ENCODE peak calls at places on chromosomes 2 and 18, in eight cellular contexts. Q, Y, U, J, E, H, G and F are unnamed samples. For H3K27me3, the result is how much of the 10 kb centered on the place peaks cover.

GRCh38 chr2:163459986-163460385 is 275.8 kb downstream of the FIGN start:
- ATAC-seq in Q (no peak), Y (no peak), U (no peak), J (no peak), E (no peak), H (no peak), G (no peak), F (no peak)

GRCh38 chr2:197707316-197708213 is 2.4 kb downstream of the MARS2 start:
- ATAC-seq in Q (no peak), Y (no peak), U (no peak), J (no peak), E (peak), H (no peak), G (peak), F (no peak)

GRCh38 chr2:204321910-204322765 is 223.1 kb upstream of the PARD3B start:
- ATAC-seq in Q (no peak), Y (no peak), U (no peak), J (no peak), E (no peak), H (no peak), G (no peak), F (peak)

GRCh38 chr2:215870986-215871385 is 142.4 kb downstream of the MREG start:
- ATAC-seq in Q (peak), Y (peak), U (no peak), J (peak), E (peak), H (no peak), G (peak), F (no peak)

GRCh38 chr2:1488851-1489250 is 75.6 kb downstream of the TPO start:
- ATAC-seq in Q (no peak), Y (no peak), U (no peak), J (no peak), E (no peak), H (peak), G (no peak), F (no peak)

GRCh38 chr2:36704475-36705150 is 8.1 kb downstream of the VIT start:
- ATAC-seq in Q (no peak), Y (no peak), U (no peak), J (no peak), E (no peak), H (peak), G (no peak), F (peak)

GRCh38 chr18:59571953-59572352 is 125.3 kb downstream of the CCBE1 start:
- ATAC-seq in Q (no peak), Y (no peak), U (no peak), J (no peak), E (no peak), H (no peak), G (no peak), F (no peak)

GRCh38 chr2:160752475-160753330 is 259.1 kb upstream of the RBMS1 start:
- ATAC-seq in Q (no peak), Y (peak), U (no peak), J (peak), E (no peak), H (no peak), G (no peak), F (no peak)

GRCh38 chr18:76951600-76952247 is 129.4 kb downstream of the ZNF236 start:
- ATAC-seq in Q (no peak), Y (no peak), U (no peak), J (no peak), E (no peak), H (no peak), G (peak), F (no peak)

GRCh38 chr2:102061286-102061699 is 69.5 kb downstream of the IL1R2 start:
- ATAC-seq in Q (no peak), Y (no peak), U (no peak), J (no peak), E (no peak), H (no peak), G (no peak), F (no peak)

GRCh38 chr2:1210352-1210751 is 202.9 kb upstream of the TPO start:
- ATAC-seq in Q (no peak), Y (no peak), U (no peak), J (no peak), E (no peak), H (no peak), G (no peak), F (no peak)

GRCh38 chr2:68357608-68358337 is 7.3 kb upstream of the PLEK start:
- ATAC-seq in Q (peak), Y (peak), U (peak), J (peak), E (peak), H (peak), G (peak), F (peak)

GRCh38 chr2:122136071-122136470 is 380.6 kb downstream of the TSN start:
- ATAC-seq in Q (peak), Y (peak), U (peak), J (peak), E (peak), H (peak), G (peak), F (no peak)

DNA sequence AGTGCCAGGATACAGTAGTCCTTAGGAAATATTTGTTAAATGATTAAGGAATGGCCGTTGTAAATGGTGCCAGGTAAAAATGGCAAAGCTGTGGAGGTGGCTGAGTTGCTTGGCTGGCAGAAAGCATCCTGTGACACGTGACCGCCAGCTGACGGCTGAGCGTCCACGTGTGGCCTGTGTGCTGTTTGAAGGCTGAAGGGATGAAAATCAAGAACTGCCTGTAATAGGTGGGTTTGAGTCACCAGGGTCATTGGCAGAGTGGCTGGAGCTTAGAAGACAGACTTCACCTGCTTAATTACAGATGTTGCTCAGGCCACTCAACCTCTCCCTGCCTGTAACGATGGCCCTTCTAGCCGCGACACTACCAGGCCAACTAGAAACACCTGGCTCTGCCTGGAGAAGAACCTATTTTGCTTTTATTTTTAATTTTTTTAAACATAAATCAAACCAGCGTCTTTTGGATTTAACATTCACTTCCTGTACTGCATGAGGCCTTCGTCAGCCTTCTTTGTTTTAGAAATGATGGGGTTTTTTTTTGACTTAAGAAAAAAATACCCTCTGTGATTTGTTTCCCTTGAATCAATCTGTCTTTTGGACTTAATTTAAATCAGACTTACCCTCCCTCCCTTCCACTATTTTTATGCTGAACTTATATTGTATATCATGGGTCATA is 206.5 kb downstream of the PRKCE start:
- ATAC-seq in Q (no peak), Y (no peak), U (no peak), J (no peak), E (no peak), H (no peak), G (peak), F (no peak)
- TF ChIP-seq POLR2AphosphoS5 in Q (no peak), Y (no peak), U (no peak), J (no peak), E (no peak), H (no peak), G (no peak), F (no peak)

GRCh38 chr2:26612034-26612433 is 29.1 kb downstream of the CIB4 start:
- ATAC-seq in Q (no peak), Y (no peak), U (no peak), J (no peak), E (no peak), H (no peak), G (no peak), F (no peak)

GRCh38 chr2:26610504-26611335 is 30.4 kb downstream of the CIB4 start:
- ATAC-seq in Q (peak), Y (no peak), U (no peak), J (no peak), E (no peak), H (no peak), G (no peak), F (no peak)

GRCh38 chr2:26614205-26615128 is 26.7 kb downstream of the CIB4 start:
- ATAC-seq in Q (no peak), Y (no peak), U (no peak), J (no peak), E (no peak), H (no peak), G (no peak), F (peak)

GRCh38 chr2:26613241-26614204 is 27.6 kb downstream of the CIB4 start:
- ATAC-seq in Q (no peak), Y (peak), U (peak), J (no peak), E (no peak), H (no peak), G (no peak), F (peak)

DNA sequence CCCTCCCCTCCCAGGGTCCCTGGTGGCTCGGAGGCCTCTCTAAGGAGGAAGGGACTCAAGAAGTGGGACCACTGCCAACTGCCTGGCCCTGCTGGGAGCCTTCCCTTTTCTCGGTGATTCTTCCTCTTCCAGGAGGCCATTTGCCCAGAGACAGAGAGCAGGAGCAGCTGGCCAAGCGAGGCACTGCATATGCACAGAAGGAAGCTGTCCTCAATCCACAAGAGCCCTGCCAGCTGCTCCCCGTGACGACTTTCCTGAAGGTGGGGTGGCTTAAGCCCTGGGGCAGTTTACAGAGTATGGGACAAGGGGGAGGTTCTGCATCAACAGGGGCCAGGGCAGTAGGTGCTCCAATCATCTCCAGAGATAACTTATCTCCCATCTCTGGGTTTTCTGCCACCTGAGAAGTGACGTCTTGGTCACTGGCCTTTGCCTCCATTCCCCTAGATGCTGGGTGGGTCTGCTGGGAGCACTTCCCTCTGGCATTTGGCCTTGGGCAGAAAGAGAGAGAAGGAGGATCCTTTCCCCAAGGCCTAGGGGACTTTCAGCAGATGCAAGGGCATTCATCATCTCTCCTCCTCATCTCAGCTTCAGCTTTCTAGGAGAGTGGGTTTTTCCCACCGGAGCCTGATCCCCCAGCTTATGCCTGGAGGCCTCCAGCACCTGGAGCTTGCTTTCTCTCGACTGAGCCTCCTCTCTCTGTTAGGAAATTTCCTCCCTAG is 28.5 kb downstream of the CIB4 start:
- ATAC-seq in Q (no peak), Y (no peak), U (no peak), J (no peak), E (no peak), H (peak), G (no peak), F (peak)
- H3K27me3 ChIP-seq in Q (under half), Y (under half), U (under half), J (under half), E (under half), H (under half), G (under half), F (under half)

DNA sequence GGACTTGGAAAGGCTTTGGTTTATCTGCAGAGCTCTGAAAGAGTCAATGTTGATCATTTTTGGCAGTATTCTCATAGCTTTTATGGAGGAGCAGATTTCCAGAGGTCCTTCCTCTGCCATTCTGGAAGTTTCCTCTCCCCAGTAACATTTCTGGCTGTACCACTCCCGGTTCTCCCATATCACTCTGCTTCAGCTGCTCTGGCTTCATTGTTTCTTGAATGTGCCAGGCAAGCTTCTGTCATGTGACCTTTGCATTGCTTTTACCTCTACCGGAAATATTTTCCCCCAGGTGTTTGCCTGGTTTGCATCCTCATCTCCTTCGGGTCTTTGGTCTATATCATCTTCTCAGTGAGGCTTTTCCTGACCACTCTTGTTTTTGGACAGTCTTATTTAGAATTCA is 12.4 kb downstream of the PCYOX1 start:
- ATAC-seq in Q (no peak), Y (no peak), U (no peak), J (no peak), E (no peak), H (no peak), G (no peak), F (no peak)
- TF ChIP-seq POLR2AphosphoS5 in Q (no peak), Y (no peak), U (no peak), J (no peak), E (no peak), H (no peak), G (no peak), F (no peak)

GRCh38 chr2:235156055-235156454 is 204.2 kb downstream of the SH3BP4 start:
- ATAC-seq in Q (no peak), Y (no peak), U (no peak), J (no peak), E (no peak), H (no peak), G (no peak), F (no peak)
- H3K27me3 ChIP-seq in Q (under half), Y (under half), U (under half), J (under half), E (under half), H (under half), G (under half), F (under half)

GRCh38 chr2:85259101-85259590 is 68.6 kb downstream of the TGOLN2 start:
- ATAC-seq in Q (peak), Y (peak), U (peak), J (no peak), E (peak), H (peak), G (no peak), F (no peak)
- TF ChIP-seq POLR2AphosphoS5 in Q (no peak), Y (no peak), U (no peak), J (no peak), E (no peak), H (no peak), G (no peak), F (no peak)

GRCh38 chr2:70474266-70474848 is 79.3 kb downstream of the TGFA start:
- ATAC-seq in Q (no peak), Y (no peak), U (no peak), J (no peak), E (no peak), H (peak), G (no peak), F (no peak)
- H3K27me3 ChIP-seq in Q (under half), Y (under half), U (under half), J (under half), E (under half), H (under half), G (under half), F (under half)

DNA sequence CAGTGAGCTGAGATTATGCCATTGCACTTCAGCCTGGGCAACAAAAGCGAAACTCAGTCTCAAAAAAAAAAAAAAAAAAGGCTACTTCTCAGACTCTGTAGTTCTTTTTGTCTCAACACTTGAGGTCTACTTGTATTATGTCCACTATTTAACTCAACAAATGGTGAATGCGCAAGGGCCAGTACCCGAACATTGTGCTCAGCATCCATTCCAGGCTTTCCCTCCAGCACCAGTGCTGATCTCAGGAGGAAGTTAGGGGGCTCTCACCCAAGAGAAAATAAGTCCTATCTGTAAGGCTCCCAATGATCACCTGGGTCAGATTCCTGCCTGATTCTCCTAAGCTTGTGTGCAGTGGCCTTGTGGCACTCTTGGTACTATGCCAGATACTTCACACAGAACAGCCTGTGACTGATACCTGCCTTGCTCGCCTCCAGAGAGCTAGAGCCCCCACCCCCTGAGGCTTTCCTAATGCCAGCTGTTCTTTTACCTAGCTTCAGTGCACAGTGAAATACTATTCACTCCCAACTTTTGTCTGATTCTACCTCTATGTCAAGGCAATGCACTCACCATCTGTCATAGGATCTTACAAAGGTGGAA is 74.9 kb downstream of the INO80D start:
- ATAC-seq in Q (no peak), Y (no peak), U (no peak), J (no peak), E (no peak), H (no peak), G (no peak), F (no peak)
- TF ChIP-seq POLR2AphosphoS5 in Q (no peak), Y (no peak), U (no peak), J (no peak), E (no peak), H (no peak), G (no peak), F (no peak)

GRCh38 chr2:238845583-238846480 is 2.1 kb upstream of the TWIST2 start:
- ATAC-seq in Q (peak), Y (no peak), U (no peak), J (no peak), E (no peak), H (no peak), G (no peak), F (no peak)
- H3K27me3 ChIP-seq in Q (under half), Y (half or more), U (under half), J (under half), E (under half), H (under half), G (under half), F (half or more)

GRCh38 chr18:26134110-26134509 is 441 bp downstream of the PSMA8 start:
- ATAC-seq in Q (no peak), Y (no peak), U (no peak), J (no peak), E (peak), H (no peak), G (no peak), F (no peak)

GRCh38 chr18:26135563-26135962 is 1.9 kb downstream of the PSMA8 start:
- ATAC-seq in Q (no peak), Y (no peak), U (no peak), J (no peak), E (no peak), H (no peak), G (no peak), F (no peak)

GRCh38 chr18:26133652-26134051 is at the start of gene PSMA8:
- ATAC-seq in Q (no peak), Y (peak), U (no peak), J (no peak), E (peak), H (peak), G (no peak), F (peak)
- TF ChIP-seq POLR2AphosphoS5 in Q (no peak), Y (no peak), U (no peak), J (no peak), E (no peak), H (no peak), G (no peak), F (no peak)